ENCODE peak calls at places on chromosomes 7 and 10, in five cellular contexts. P is LoVo; X is stimulated activated CD4-positive, alpha-beta T cell treated with anti-CD3 and anti-CD28 coated beads, Interleukin-4, amount 100 ng/mL, for 1 hour; E is activated CD8-positive, alpha-beta T cell treated with anti-CD3 and anti-CD28 coated beads for 36 hours; Y is EL. F is an unnamed sample.

GRCh38 chr7:106460792-106461254 is 176.0 kb upstream of the NAMPT start:
- DNase-seq in P (peak), X (no peak), E (no peak), Y (peak), F (no peak)

GRCh38 chr7:48875300-48875916 is 48.9 kb upstream of the CDC14C start:
- DNase-seq in P (peak), X (no peak), E (peak), Y (no peak), F (peak)

GRCh38 chr10:97851341-97852001 is 1.8 kb downstream of the GOLGA7B start:
- DNase-seq in P (no peak), X (no peak), E (peak), Y (no peak), F (no peak)

GRCh38 chr7:14999331-14999730 is 96.8 kb upstream of the DGKB start:
- DNase-seq in P (no peak), X (no peak), E (no peak), Y (no peak), F (no peak)

GRCh38 chr7:6271694-6272371 is 591 bp downstream of the CYTH3 start:
- DNase-seq in P (no peak), X (peak), E (peak), Y (no peak), F (peak)

GRCh38 chr10:7787150-7787856 is 490 bp downstream of the KIN start:
- DNase-seq in P (peak), X (no peak), E (peak), Y (peak), F (peak)

GRCh38 chr7:132758983-132759382 is 182.7 kb upstream of the PLXNA4 start:
- DNase-seq in P (no peak), X (no peak), E (no peak), Y (no peak), F (no peak)

GRCh38 chr10:6721964-6722615 is 142.0 kb upstream of the PRKCQ start:
- DNase-seq in P (peak), X (no peak), E (no peak), Y (peak), F (no peak)

GRCh38 chr7:90613088-90613498 is 17.0 kb downstream of the CDK14 start:
- DNase-seq in P (no peak), X (no peak), E (peak), Y (no peak), F (no peak)

GRCh38 chr10:50993817-50994251 is 80.5 kb upstream of the PRKG1 start:
- DNase-seq in P (no peak), X (no peak), E (no peak), Y (peak), F (no peak)

GRCh38 chr7:27179503-27180430 is 5.3 kb downstream of the HOXA11 start:
- DNase-seq in P (peak), X (peak), E (peak), Y (peak), F (peak)

GRCh38 chr10:124560377-124560776 is 98.8 kb downstream of the LHPP start:
- DNase-seq in P (no peak), X (no peak), E (no peak), Y (peak), F (peak)

GRCh38 chr7:107809179-107809578 is 6.2 kb upstream of the SLC26A3 start:
- DNase-seq in P (no peak), X (no peak), E (no peak), Y (no peak), F (no peak)

GRCh38 chr10:14022954-14023353 is 307.8 kb downstream of the FRMD4A start:
- DNase-seq in P (no peak), X (no peak), E (no peak), Y (peak), F (no peak)

GRCh38 chr10:132803595-132804210 is 17.8 kb upstream of the NKX6-2 start:
- DNase-seq in P (no peak), X (no peak), E (no peak), Y (no peak), F (no peak)

GRCh38 chr7:82430518-82431465 is 12.8 kb downstream of the CACNA2D1 start:
- DNase-seq in P (no peak), X (no peak), E (no peak), Y (peak), F (no peak)

GRCh38 chr10:45442670-45443069 is 68.7 kb downstream of the ALOX5 start:
- DNase-seq in P (no peak), X (no peak), E (no peak), Y (no peak), F (no peak)

GRCh38 chr10:6027929-6028328 is 34.2 kb downstream of the IL2RA start:
- DNase-seq in P (no peak), X (no peak), E (no peak), Y (no peak), F (no peak)

GRCh38 chr10:69362471-69362954 is 54.2 kb downstream of the TACR2 start:
- DNase-seq in P (no peak), X (no peak), E (no peak), Y (peak), F (peak)